ENCODE peak calls at places on chromosomes 1 and 21, in four cellular contexts. C, G, A and V are unnamed samples.

GRCh38 chr1:231161711-231162299 is at the start of gene TRIM67:
- DNase-seq in A (no peak), G (no peak), C (no peak), V (no peak)

GRCh38 chr1:179823693-179824092 is 53.9 kb downstream of the TOR1AIP2 start:
- DNase-seq in C (no peak), G (no peak), A (no peak), V (no peak)

GRCh38 chr1:54053745-54054437 is 483 bp downstream of the TCEANC2 start:
- DNase-seq in A (no peak), C (no peak), G (no peak), V (no peak)

GRCh38 chr1:180548686-180549326 is 10.0 kb upstream of the OVAAL start:
- DNase-seq in A (no peak), G (no peak), C (peak), V (peak)

GRCh38 chr21:19993186-19993711 is 1005.0 kb upstream of the NCAM2 start:
- DNase-seq in A (no peak), G (no peak), C (no peak), V (no peak)

GRCh38 chr1:27561126-27561899 is 42.6 kb downstream of the AHDC1 start:
- DNase-seq in G (no peak), A (no peak), C (no peak), V (no peak)

GRCh38 chr1:70556541-70556940 is 145.5 kb downstream of the CTH start:
- DNase-seq in C (no peak), A (no peak), G (no peak), V (no peak)

GRCh38 chr1:208047975-208048374 is 137.1 kb upstream of the CD34 start:
- DNase-seq in A (no peak), G (peak), C (no peak), V (no peak)

GRCh38 chr1:42096565-42096964 is 56.6 kb upstream of the GUCA2B start:
- DNase-seq in G (no peak), A (no peak), C (no peak), V (no peak)
- H3K4me3 ChIP-seq in G (no peak), A (no peak), C (no peak), V (no peak)

DNA sequence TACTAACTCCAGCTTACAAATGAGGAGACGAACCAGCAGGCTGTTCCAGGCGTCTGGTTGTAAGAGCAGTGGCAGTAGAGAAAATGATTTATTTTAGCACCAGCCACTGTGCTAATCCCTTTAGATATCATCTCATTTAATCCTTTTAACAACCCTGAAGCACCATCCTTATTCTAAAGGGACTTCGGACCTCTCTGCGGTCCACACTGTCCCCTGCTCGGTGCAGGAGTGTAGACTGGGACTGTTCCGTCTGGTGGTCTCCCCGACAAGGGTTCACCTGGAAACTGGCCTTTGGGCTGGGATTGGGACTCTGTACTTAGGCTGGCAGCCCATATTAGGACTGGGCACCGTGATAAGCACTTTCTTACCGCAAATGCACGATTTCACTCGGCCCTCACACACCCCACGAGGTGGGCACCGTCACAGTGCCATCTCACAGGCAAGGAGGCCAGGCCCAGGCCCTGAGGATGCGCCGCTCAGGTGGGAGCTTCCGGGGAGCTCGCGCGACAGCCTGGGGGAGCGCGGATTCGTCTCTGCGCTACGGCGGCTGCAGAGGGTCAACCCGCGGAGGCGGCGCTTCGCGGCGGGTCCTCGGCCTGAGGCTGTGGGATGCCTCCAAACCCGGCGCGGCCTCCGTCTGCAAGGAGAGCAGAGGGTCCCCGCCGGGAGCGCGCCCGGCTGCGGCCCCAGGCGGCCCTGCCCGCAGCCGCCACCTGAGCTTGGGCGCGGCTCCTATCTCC is 45.2 kb downstream of the ATP1A1 start:
- DNase-seq in C (peak), A (peak), G (peak), V (peak)
- TF ChIP-seq CTCF in C (no peak), A (no peak), G (peak), V (no peak)

GRCh38 chr1:21618059-21618458 is 51.1 kb downstream of the RAP1GAP start:
- DNase-seq in C (no peak), A (no peak), G (no peak), V (no peak)

GRCh38 chr1:21621051-21621450 is 48.1 kb downstream of the RAP1GAP start:
- DNase-seq in A (no peak), G (no peak), C (no peak), V (no peak)

GRCh38 chr1:21620461-21620860 is 48.7 kb downstream of the RAP1GAP start:
- DNase-seq in G (no peak), C (no peak), A (no peak), V (no peak)

GRCh38 chr1:21620011-21620410 is 49.1 kb downstream of the RAP1GAP start:
- DNase-seq in C (no peak), A (no peak), G (no peak), V (no peak)

DNA sequence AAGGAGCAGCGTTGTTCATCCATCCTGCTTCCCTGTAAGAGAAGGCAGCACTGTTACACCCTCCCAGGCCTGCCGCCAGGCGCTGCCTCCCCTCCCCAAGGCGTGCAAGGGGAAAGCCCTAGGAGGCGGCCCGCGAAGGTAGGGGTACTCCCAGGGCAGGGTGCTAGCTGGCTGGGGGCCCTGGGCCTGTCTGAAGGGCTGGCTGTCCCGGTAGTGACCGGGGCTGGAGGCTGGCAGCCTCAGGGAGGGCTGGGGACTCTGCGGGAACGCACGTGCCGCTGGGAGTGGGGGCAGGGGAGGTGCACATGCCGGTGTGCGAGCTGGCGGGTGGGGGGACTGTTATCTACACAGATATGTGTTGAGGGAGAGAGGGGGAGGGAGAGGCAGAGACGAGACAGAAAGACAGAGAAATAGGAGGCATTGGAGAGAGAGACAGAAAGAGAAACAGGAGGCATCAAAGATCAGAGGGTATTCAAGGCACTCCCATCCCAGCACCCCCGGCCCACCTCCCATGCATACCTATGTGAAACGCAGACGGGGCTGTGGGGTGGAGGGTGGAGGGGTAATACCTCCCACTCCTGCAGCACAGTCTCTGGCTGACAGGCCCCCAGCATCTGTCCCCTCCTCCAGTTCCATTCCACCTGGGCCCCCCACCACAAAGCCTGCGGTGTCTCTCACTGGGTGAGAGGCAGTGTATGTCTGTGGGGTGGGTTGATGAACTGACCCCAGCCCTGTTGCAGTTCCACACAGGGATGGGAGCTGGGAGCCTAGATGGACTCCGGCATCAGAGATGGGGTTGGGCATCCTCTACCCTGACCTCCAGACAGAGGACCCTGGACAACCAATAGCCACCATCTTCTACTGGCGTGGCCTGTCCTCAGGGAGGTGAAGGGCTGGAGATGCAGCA is 49.9 kb downstream of the RAP1GAP start:
- DNase-seq in G (no peak), A (no peak), C (no peak), V (no peak)
- H3K4me3 ChIP-seq in G (no peak), A (no peak), C (no peak), V (no peak)

GRCh38 chr1:36475910-36476604 is 6.7 kb downstream of the CSF3R start:
- DNase-seq in A (no peak), C (no peak), G (no peak), V (no peak)
- TF ChIP-seq CTCF in A (no peak), C (no peak), G (no peak), V (peak)

DNA sequence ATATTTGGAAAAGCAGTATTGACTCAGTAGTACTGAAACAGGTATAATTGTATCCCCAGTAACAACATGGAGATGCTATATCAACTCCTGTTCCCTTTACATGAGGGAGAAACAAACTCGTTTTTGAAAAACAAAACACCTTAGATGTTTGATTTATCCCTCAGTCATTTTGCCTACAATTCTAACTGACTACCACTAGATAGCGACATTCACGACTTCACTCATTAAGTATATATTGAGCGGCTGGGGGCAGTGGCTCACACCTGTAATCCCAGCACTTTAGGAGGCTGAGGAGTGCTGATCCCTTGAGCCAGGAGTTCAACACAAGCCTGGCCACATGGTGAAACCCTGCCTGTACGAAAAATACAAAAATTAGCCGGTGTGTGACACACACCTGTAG is 83.3 kb downstream of the CYYR1 start:
- DNase-seq in G (no peak), C (no peak), A (no peak), V (no peak)
- H3K4me3 ChIP-seq in G (no peak), C (no peak), A (no peak), V (no peak)

DNA sequence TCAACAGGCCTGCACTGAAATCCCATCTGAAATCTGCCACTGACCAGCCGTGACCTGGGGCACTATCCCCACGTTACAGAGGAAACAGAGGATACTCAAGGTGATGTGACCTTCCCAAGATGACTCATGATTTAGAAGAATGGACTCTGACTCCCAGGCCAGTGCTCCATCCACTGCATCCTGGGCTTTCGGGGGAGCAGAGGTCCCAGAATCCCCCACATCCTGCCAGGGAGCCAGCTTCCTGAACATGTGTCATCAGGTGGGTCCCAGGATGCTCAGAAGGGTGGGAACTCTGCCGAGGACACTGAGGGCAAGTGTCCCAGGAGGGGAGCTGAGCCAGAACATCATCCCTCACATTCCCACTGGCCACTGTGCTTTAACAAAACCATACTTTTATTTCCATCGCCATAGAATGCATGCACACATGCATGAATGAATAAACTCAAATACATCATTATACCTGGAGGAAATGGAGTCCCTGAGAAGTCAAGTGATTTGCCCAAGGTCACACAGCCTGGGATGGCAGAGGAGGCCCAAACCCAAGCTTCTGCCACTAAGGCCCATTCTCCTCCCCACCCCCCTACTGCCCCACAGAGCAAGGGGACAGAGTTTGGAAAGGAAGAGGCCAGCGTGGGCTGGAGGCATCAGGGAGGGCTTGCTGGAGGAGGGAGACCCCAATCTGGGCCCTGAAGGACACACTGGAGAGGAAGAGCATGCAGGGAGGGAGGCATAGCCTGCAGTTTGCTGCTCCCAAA is 189.4 kb downstream of the MATN1 start:
- DNase-seq in C (no peak), A (no peak), G (no peak), V (no peak)
- TF ChIP-seq CTCF in C (no peak), A (no peak), G (no peak), V (no peak)

DNA sequence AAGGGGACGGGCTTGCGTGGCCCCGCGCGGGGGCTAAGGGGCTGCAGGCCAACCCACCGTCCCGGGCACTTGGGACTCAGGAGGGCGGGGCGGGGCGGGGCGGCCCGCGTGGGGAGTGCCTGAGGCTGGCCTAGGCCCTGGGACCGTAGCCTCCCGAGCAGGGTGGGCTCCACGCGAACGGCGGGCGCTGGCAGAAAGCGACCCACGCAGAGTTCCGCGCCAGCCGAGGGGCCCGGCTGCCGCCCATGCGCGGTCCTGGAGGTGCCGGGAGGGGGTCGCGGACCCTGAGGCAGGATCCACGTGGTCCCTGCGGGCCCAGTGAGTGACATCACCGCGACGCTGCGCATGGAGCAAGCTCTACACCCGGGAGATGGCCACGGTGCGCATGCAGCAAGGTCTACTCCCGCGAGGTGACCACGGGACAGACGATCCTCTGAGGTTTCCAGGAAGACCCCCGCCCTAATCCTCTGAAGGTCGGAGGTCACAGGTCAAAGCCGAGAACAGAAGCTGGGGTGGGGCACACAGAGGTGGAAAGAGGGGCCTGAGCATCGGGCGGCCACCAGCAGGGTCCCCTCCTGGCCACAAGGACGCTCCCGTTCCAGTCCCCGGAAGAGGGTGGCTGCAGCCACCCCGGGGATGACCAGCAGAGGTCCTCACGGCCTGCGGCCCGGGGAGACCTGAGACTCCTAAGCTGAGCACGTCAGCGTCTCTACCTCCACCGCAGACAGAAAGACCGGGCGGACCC is 13.5 kb upstream of the SLC19A1 start:
- DNase-seq in C (no peak), A (peak), G (peak), V (peak)
- H3K4me3 ChIP-seq in C (peak), A (no peak), G (peak), V (peak)